ENCODE peak calls at places on chromosomes 5 and 9, in eight cellular contexts. One of them, this sample, is unnamed.

GRCh38 chr5:65753189-65753588 is 31.2 kb downstream of the NLN start:
- DNase-seq in HCT116: no peak
- DNase-seq in breast epithelium: no peak
- DNase-seq in suprapubic skin: no peak
- DNase-seq in stomach: no peak
- DNase-seq in endothelial cell of umbilical vein: no peak
- DNase-seq in prostate gland: no peak
- DNase-seq in H1: no peak
- DNase-seq in this sample: no peak

GRCh38 chr5:141186897-141187512 is at the start of gene PCDHB9:
- DNase-seq in HCT116: peak; percentile 6
- DNase-seq in breast epithelium: no peak
- DNase-seq in suprapubic skin: no peak
- DNase-seq in stomach: no peak
- DNase-seq in endothelial cell of umbilical vein: peak; percentile 3
- DNase-seq in prostate gland: no peak
- DNase-seq in H1: no peak
- DNase-seq in this sample: no peak

GRCh38 chr5:134784241-134784920 is 25.8 kb downstream of the DDX46 start:
- DNase-seq in HCT116: no peak
- DNase-seq in breast epithelium: no peak
- DNase-seq in suprapubic skin: no peak
- DNase-seq in stomach: no peak
- DNase-seq in endothelial cell of umbilical vein: peak; percentile 22
- DNase-seq in prostate gland: no peak
- DNase-seq in H1: no peak
- DNase-seq in this sample: no peak

GRCh38 chr9:28318515-28318914 is 745.2 kb upstream of the C9orf72 start:
- DNase-seq in HCT116: no peak
- DNase-seq in breast epithelium: no peak
- DNase-seq in suprapubic skin: no peak
- DNase-seq in stomach: no peak
- DNase-seq in endothelial cell of umbilical vein: no peak
- DNase-seq in prostate gland: no peak
- DNase-seq in H1: no peak
- DNase-seq in this sample: no peak

GRCh38 chr5:168041583-168041982 is 249.9 kb upstream of the WWC1 start:
- DNase-seq in HCT116: no peak
- DNase-seq in breast epithelium: no peak
- DNase-seq in suprapubic skin: no peak
- DNase-seq in stomach: no peak
- DNase-seq in endothelial cell of umbilical vein: no peak
- DNase-seq in prostate gland: no peak
- DNase-seq in H1: no peak
- DNase-seq in this sample: no peak

GRCh38 chr5:180241600-180241999 is 32.6 kb upstream of the RASGEF1C start:
- DNase-seq in HCT116: no peak
- DNase-seq in breast epithelium: no peak
- DNase-seq in suprapubic skin: no peak
- DNase-seq in stomach: no peak
- DNase-seq in endothelial cell of umbilical vein: no peak
- DNase-seq in prostate gland: no peak
- DNase-seq in H1: no peak
- DNase-seq in this sample: no peak

GRCh38 chr5:81852277-81853004 is 101.5 kb upstream of the SSBP2 start:
- DNase-seq in HCT116: peak; percentile 51
- DNase-seq in breast epithelium: no peak
- DNase-seq in suprapubic skin: peak; percentile 71
- DNase-seq in stomach: no peak
- DNase-seq in endothelial cell of umbilical vein: peak; percentile 1
- DNase-seq in prostate gland: no peak
- DNase-seq in H1: no peak
- DNase-seq in this sample: peak; percentile 33

GRCh38 chr9:134468358-134468757 is 142.1 kb downstream of the RXRA start:
- DNase-seq in HCT116: no peak
- DNase-seq in breast epithelium: no peak
- DNase-seq in suprapubic skin: no peak
- DNase-seq in stomach: no peak
- DNase-seq in endothelial cell of umbilical vein: no peak
- DNase-seq in prostate gland: no peak
- DNase-seq in H1: no peak
- DNase-seq in this sample: peak; percentile 48

GRCh38 chr9:16213781-16214515 is 656.5 kb downstream of the BNC2 start:
- DNase-seq in HCT116: no peak
- DNase-seq in breast epithelium: peak; percentile 31
- DNase-seq in suprapubic skin: no peak
- DNase-seq in stomach: peak; percentile 79
- DNase-seq in endothelial cell of umbilical vein: peak; percentile 91
- DNase-seq in prostate gland: peak; percentile 82
- DNase-seq in H1: no peak
- DNase-seq in this sample: no peak

GRCh38 chr5:171484460-171484899 is 65.0 kb downstream of the FGF18 start:
- DNase-seq in HCT116: peak; percentile 10
- DNase-seq in breast epithelium: no peak
- DNase-seq in suprapubic skin: no peak
- DNase-seq in stomach: no peak
- DNase-seq in endothelial cell of umbilical vein: peak; percentile 33
- DNase-seq in prostate gland: no peak
- DNase-seq in H1: no peak
- DNase-seq in this sample: no peak

GRCh38 chr9:35688558-35689350 is 971 bp downstream of the TPM2 start:
- DNase-seq in HCT116: peak; percentile 33
- DNase-seq in breast epithelium: no peak
- DNase-seq in suprapubic skin: no peak
- DNase-seq in stomach: no peak
- DNase-seq in endothelial cell of umbilical vein: peak; percentile 41
- DNase-seq in prostate gland: no peak
- DNase-seq in H1: no peak
- DNase-seq in this sample: no peak

GRCh38 chr9:87256973-87257372 is 240.7 kb upstream of the DAPK1 start:
- DNase-seq in HCT116: no peak
- DNase-seq in breast epithelium: peak; percentile 30
- DNase-seq in suprapubic skin: no peak
- DNase-seq in stomach: no peak
- DNase-seq in endothelial cell of umbilical vein: no peak
- DNase-seq in prostate gland: no peak
- DNase-seq in H1: no peak
- DNase-seq in this sample: no peak

GRCh38 chr9:504921-505821 is 290.5 kb downstream of the DOCK8 start:
- DNase-seq in HCT116: no peak
- DNase-seq in breast epithelium: no peak
- DNase-seq in suprapubic skin: no peak
- DNase-seq in stomach: peak; percentile 27
- DNase-seq in endothelial cell of umbilical vein: peak; percentile 6
- DNase-seq in prostate gland: peak; percentile 14
- DNase-seq in H1: no peak
- DNase-seq in this sample: no peak

GRCh38 chr5:154937718-154938466 is at the start of gene GEMIN5:
- DNase-seq in HCT116: peak; percentile 77
- DNase-seq in breast epithelium: peak; percentile 59
- DNase-seq in suprapubic skin: peak; percentile 84
- DNase-seq in stomach: peak; percentile 87
- DNase-seq in endothelial cell of umbilical vein: peak; percentile 88
- DNase-seq in prostate gland: peak; percentile 72
- DNase-seq in H1: peak; percentile 79
- DNase-seq in this sample: peak; percentile 97
- TF ChIP-seq POLR2A in HCT116: peak; percentile 64
- TF ChIP-seq POLR2A in breast epithelium: no peak
- TF ChIP-seq POLR2A in suprapubic skin: no peak
- TF ChIP-seq POLR2A in stomach: no peak
- TF ChIP-seq POLR2A in endothelial cell of umbilical vein: no peak
- TF ChIP-seq POLR2A in prostate gland: peak; percentile 51
- TF ChIP-seq POLR2A in H1: no peak
- TF ChIP-seq POLR2A in this sample: no peak

DNA sequence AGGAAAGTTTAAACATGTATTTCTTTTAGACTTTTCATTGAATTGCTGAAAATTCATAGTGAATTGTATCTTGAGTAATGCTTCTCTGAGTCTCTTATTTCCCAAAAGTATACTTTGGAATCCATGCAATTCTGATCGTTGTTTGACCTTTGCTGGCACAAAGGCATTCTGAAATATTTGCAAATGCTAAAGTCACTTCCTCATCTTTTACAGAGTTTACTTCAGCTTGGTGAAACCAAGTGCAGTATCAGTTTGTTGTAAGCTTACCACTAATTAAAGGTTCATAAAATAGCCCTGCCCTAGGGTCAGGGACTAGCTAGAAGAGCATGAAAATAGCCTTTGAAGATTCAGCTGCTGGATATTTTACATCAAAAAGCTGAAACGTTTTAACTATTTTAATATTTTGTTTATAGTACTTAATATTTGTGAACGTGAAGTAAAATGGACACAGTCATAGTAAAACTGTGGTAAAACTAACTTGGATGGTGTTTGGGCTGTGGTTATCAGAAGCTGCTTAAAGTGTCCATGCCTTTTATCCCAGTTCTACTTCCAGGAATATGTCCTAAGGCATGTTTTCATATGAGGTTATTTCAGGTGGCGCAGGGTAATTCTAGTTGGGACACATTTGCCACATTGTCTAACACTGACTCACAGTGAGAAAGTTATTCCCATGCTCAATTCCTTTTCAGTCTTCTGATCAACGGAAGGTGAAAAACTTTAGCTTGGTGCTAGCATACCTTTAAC is 45.3 kb downstream of the SLC22A5 start:
- DNase-seq in HCT116: peak; percentile 67
- DNase-seq in breast epithelium: peak; percentile 62
- DNase-seq in suprapubic skin: no peak
- DNase-seq in stomach: no peak
- DNase-seq in endothelial cell of umbilical vein: peak; percentile 73
- DNase-seq in prostate gland: peak; percentile 58
- DNase-seq in H1: no peak
- DNase-seq in this sample: no peak
- TF ChIP-seq POLR2AphosphoS5 in HCT116: peak; percentile 38
- TF ChIP-seq POLR2AphosphoS5 in breast epithelium: no peak
- TF ChIP-seq POLR2AphosphoS5 in suprapubic skin: no peak
- TF ChIP-seq POLR2AphosphoS5 in stomach: peak; percentile 81
- TF ChIP-seq POLR2AphosphoS5 in endothelial cell of umbilical vein: no peak
- TF ChIP-seq POLR2AphosphoS5 in prostate gland: peak; percentile 85
- TF ChIP-seq POLR2AphosphoS5 in H1: no peak
- TF ChIP-seq POLR2AphosphoS5 in this sample: no peak

GRCh38 chr5:128220841-128221240 is 137.3 kb downstream of the SLC12A2 start:
- DNase-seq in HCT116: no peak
- DNase-seq in breast epithelium: no peak
- DNase-seq in suprapubic skin: no peak
- DNase-seq in stomach: no peak
- DNase-seq in endothelial cell of umbilical vein: no peak
- DNase-seq in prostate gland: no peak
- DNase-seq in H1: no peak
- DNase-seq in this sample: no peak
- TF ChIP-seq POLR2A in HCT116: no peak
- TF ChIP-seq POLR2A in breast epithelium: no peak
- TF ChIP-seq POLR2A in suprapubic skin: no peak
- TF ChIP-seq POLR2A in stomach: no peak
- TF ChIP-seq POLR2A in endothelial cell of umbilical vein: no peak
- TF ChIP-seq POLR2A in prostate gland: no peak
- TF ChIP-seq POLR2A in H1: no peak
- TF ChIP-seq POLR2A in this sample: no peak

DNA sequence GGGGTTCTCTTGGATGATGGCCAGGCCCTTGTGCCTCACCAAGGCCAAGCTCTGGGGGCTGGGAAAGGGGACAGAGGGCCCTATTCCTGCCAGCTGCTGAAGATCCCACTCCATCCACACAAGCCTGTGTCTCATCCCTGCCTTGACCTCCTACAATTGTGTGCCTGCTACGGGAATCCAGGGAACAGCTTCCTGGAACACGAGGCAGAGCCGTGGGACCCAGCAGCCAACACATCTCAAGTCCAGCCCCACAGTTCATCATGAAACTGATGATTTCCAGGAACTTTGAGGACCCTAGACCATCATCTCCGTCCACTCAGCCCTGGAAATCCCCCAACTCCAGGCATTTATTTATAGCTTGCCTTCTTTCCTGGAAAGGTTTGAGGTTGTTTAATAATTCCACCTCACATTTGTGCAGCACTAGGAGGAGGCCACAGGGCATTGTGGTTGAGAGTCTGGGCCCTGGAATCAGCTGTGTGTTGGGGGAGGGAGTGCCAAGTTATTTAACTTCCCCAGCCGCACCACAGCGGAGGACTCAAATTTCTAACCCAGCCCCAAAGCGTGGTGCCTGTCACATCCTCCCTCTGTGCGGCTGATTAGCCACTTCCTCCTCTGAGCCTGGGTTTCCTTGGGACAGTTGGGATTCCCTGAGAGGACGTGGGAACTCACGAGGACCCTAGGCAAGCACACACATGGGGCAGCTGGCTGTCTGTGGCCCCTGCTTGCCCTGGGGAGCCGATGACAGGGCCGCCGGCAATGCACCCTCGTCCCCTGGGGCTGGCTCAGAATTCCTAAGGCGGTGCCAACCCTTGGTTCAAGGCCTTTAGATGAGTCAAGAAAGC is 58.2 kb upstream of the GGTA1 start:
- DNase-seq in HCT116: no peak
- DNase-seq in breast epithelium: peak; percentile 78
- DNase-seq in suprapubic skin: peak; percentile 77
- DNase-seq in stomach: peak; percentile 68
- DNase-seq in endothelial cell of umbilical vein: peak; percentile 83
- DNase-seq in prostate gland: peak; percentile 42
- DNase-seq in H1: no peak
- DNase-seq in this sample: peak; percentile 76
- TF ChIP-seq POLR2AphosphoS5 in HCT116: peak; percentile 36
- TF ChIP-seq POLR2AphosphoS5 in breast epithelium: peak; percentile 44
- TF ChIP-seq POLR2AphosphoS5 in suprapubic skin: no peak
- TF ChIP-seq POLR2AphosphoS5 in stomach: peak; percentile 43
- TF ChIP-seq POLR2AphosphoS5 in endothelial cell of umbilical vein: no peak
- TF ChIP-seq POLR2AphosphoS5 in prostate gland: peak; percentile 19
- TF ChIP-seq POLR2AphosphoS5 in H1: no peak
- TF ChIP-seq POLR2AphosphoS5 in this sample: peak; percentile 66

GRCh38 chr5:133773247-133774202 is 161.2 kb upstream of the FSTL4 start:
- DNase-seq in HCT116: no peak
- DNase-seq in breast epithelium: no peak
- DNase-seq in suprapubic skin: no peak
- DNase-seq in stomach: no peak
- DNase-seq in endothelial cell of umbilical vein: no peak
- DNase-seq in prostate gland: no peak
- DNase-seq in H1: no peak
- DNase-seq in this sample: no peak
- TF ChIP-seq POLR2A in HCT116: no peak
- TF ChIP-seq POLR2A in breast epithelium: no peak
- TF ChIP-seq POLR2A in suprapubic skin: no peak
- TF ChIP-seq POLR2A in stomach: no peak
- TF ChIP-seq POLR2A in endothelial cell of umbilical vein: no peak
- TF ChIP-seq POLR2A in prostate gland: no peak
- TF ChIP-seq POLR2A in H1: no peak
- TF ChIP-seq POLR2A in this sample: no peak